ENCODE peak calls at places on chromosomes 2 and 18, in nine cellular contexts. B, K, J, Q, N, L, O, C and X are unnamed samples.

GRCh38 chr2:54876764-54877163 is 153.3 kb downstream of the EML6 start:
- DNase-seq in B (no peak), K (no peak), J (no peak), Q (no peak), N (no peak), L (no peak), O (no peak), C (no peak), X (no peak)

GRCh38 chr2:68236080-68236734 is 16.1 kb downstream of the PPP3R1 start:
- DNase-seq in B (no peak), K (no peak), J (no peak), Q (no peak), N (no peak), L (no peak), O (no peak), C (no peak), X (peak)

GRCh38 chr2:88187927-88188326 is 17.8 kb downstream of the THNSL2 start:
- DNase-seq in B (no peak), K (no peak), J (no peak), Q (no peak), N (peak), L (no peak), O (peak), C (peak), X (peak)

GRCh38 chr18:58998421-58999203 is 133.9 kb downstream of the ZNF532 start:
- DNase-seq in B (no peak), K (no peak), J (peak), Q (no peak), N (peak), L (no peak), O (peak), C (peak), X (peak)

GRCh38 chr2:142165790-142166189 is 35.0 kb upstream of the LRP1B start:
- DNase-seq in B (no peak), K (peak), J (peak), Q (peak), N (peak), L (peak), O (peak), C (peak), X (peak)

GRCh38 chr2:9165625-9166024 is 41.0 kb upstream of the ASAP2 start:
- DNase-seq in B (no peak), K (no peak), J (no peak), Q (no peak), N (no peak), L (no peak), O (no peak), C (peak), X (no peak)

GRCh38 chr2:27977623-27978312 is 87.2 kb downstream of the BABAM2 start:
- DNase-seq in B (no peak), K (no peak), J (no peak), Q (peak), N (peak), L (no peak), O (no peak), C (peak), X (peak)

GRCh38 chr2:43269706-43270105 is 43.3 kb upstream of the ZFP36L2 start:
- DNase-seq in B (no peak), K (no peak), J (no peak), Q (no peak), N (no peak), L (no peak), O (no peak), C (peak), X (no peak)